ENCODE peak calls at places on chromosomes 11 and 22, in seven cellular contexts. B is activated T-cell treated with anti-CD3 and anti-CD28 coated beads, Interleukin-2, amount 50 U/mL, for 24 hours; K is stimulated activated CD4-positive, alpha-beta T cell treated with anti-CD3 and anti-CD28 coated beads, Interleukin-2, amount 100 ng/mL, for 48 hours; C is activated CD8-positive, alpha-beta memory T cell treated with anti-CD3 and anti-CD28 coated beads for 48 hours; X is AG04449; Y is HAP-1; O is iris pigment epithelial cell. H is an unnamed sample.
A peak's percentile ranks its signal among the peaks of the same experiment; 100 is the strongest.

GRCh38 chr11:46381046-46381835 is at the start of gene MDK:
- DNase-seq in C (no peak), B (no peak), X (no peak), Y (peak; percentile 85), K (no peak), O (no peak), H (no peak)

GRCh38 chr22:41775338-41775737 is 25.1 kb upstream of the CCDC134 start:
- DNase-seq in C (no peak), O (no peak), K (no peak), Y (no peak), B (no peak), X (no peak), H (no peak)

GRCh38 chr11:6693342-6694228 is 10.4 kb upstream of the MRPL17 start:
- DNase-seq in C (no peak), Y (no peak), O (peak; percentile 97), B (no peak), X (peak; percentile 49), K (peak; percentile 41), H (peak; percentile 91)

GRCh38 chr11:57432714-57433163 is 5.8 kb upstream of the SLC43A3 start:
- DNase-seq in K (no peak), O (peak; percentile 93), Y (no peak), B (no peak), C (no peak), X (peak; percentile 47), H (peak; percentile 77)

GRCh38 chr11:46755962-46756361 is 36.9 kb downstream of the F2 start:
- DNase-seq in Y (no peak), X (no peak), B (no peak), O (no peak), C (no peak), K (no peak), H (no peak)

GRCh38 chr22:32558681-32559355 is 84.2 kb downstream of the FBXO7 start:
- DNase-seq in O (peak; percentile 36), B (no peak), X (no peak), Y (no peak), C (no peak), K (no peak), H (peak; percentile 94)

GRCh38 chr11:84714316-84714780 is 912.8 kb downstream of the DLG2 start:
- DNase-seq in Y (peak; percentile 87), O (peak; percentile 39), X (no peak), C (no peak), B (no peak), K (no peak), H (peak; percentile 45)

GRCh38 chr11:111707039-111707690 is 59.0 kb downstream of the PPP2R1B start:
- DNase-seq in X (no peak), O (peak; percentile 97), C (no peak), Y (peak; percentile 71), B (no peak), K (no peak), H (no peak)

GRCh38 chr11:94655951-94656350 is 88.8 kb downstream of the PIWIL4 start:
- DNase-seq in K (no peak), X (no peak), Y (no peak), B (no peak), C (no peak), O (no peak), H (no peak)

GRCh38 chr11:18615628-18616392 is 16.2 kb downstream of the MISFA start:
- DNase-seq in K (no peak), B (no peak), O (peak; percentile 62), X (no peak), C (no peak), Y (no peak), H (peak; percentile 36)

GRCh38 chr11:60924110-60924905 is at the start of gene TMEM132A:
- DNase-seq in O (peak; percentile 61), B (peak; percentile 55), Y (peak; percentile 91), K (no peak), C (no peak), X (no peak), H (peak; percentile 70)

GRCh38 chr11:128502736-128503135 is 84.6 kb downstream of the ETS1 start:
- DNase-seq in O (peak; percentile 97), K (no peak), Y (no peak), B (no peak), C (no peak), X (peak; percentile 94), H (peak; percentile 89)

GRCh38 chr11:17921620-17922473 is 91.0 kb downstream of the SERGEF start:
- DNase-seq in Y (no peak), X (no peak), K (no peak), B (no peak), C (no peak), O (peak; percentile 81), H (no peak)

GRCh38 chr11:28773606-28774005 is 665.4 kb downstream of the METTL15 start:
- DNase-seq in K (no peak), X (no peak), B (no peak), C (no peak), Y (no peak), O (no peak), H (no peak)

GRCh38 chr11:31412946-31413345 is 43.3 kb downstream of the DNAJC24 start:
- DNase-seq in X (peak; percentile 16), C (no peak), O (peak; percentile 75), K (no peak), Y (no peak), B (no peak), H (peak; percentile 39)

GRCh38 chr11:74084796-74085541 is 76.1 kb upstream of the UCP3 start:
- DNase-seq in B (no peak), X (no peak), Y (no peak), K (no peak), O (peak; percentile 64), C (no peak), H (no peak)

GRCh38 chr22:24977370-24978230 is 25.1 kb downstream of the KIAA1671 start:
- DNase-seq in O (no peak), X (no peak), Y (no peak), C (no peak), B (no peak), K (no peak), H (no peak)

GRCh38 chr11:2737876-2738275 is 38.1 kb upstream of the KCNQ1OT1 start:
- DNase-seq in X (no peak), B (no peak), Y (no peak), K (no peak), C (no peak), O (peak; percentile 12), H (no peak)

GRCh38 chr11:61297341-61297740 is 2.2 kb upstream of the VWCE start:
- DNase-seq in Y (no peak), K (no peak), X (no peak), B (no peak), C (no peak), O (peak; percentile 39), H (no peak)

GRCh38 chr11:134800130-134800529 is 388.1 kb upstream of the B3GAT1 start:
- DNase-seq in C (no peak), K (no peak), X (no peak), Y (no peak), O (no peak), B (no peak), H (no peak)